ENCODE peak calls at places on chromosomes 5 and 9, in nine cellular contexts. O, B, W, T, Z, L, X, D and P are unnamed samples.

GRCh38 chr9:126057869-126058467 is 268.7 kb upstream of the MVB12B start:
- DNase-seq in L (no peak), O (no peak), X (no peak), T (no peak), B (no peak), D (no peak), Z (no peak), W (no peak), P (no peak)

GRCh38 chr9:89533396-89534187 is 35.7 kb upstream of the SEMA4D start:
- DNase-seq in L (no peak), D (no peak), T (no peak), B (no peak), X (no peak), W (no peak), Z (no peak), O (no peak), P (no peak)

GRCh38 chr9:14315754-14316573 is 2.0 kb upstream of the NFIB start:
- DNase-seq in B (no peak), O (no peak), W (no peak), X (no peak), T (peak), L (peak), D (peak), Z (peak), P (no peak)

GRCh38 chr9:8858250-8859161 is 1058.9 kb upstream of the DMAC1 start:
- DNase-seq in D (no peak), Z (no peak), X (no peak), T (no peak), O (no peak), L (no peak), W (no peak), B (no peak), P (no peak)

GRCh38 chr5:110542949-110543348 is 183.5 kb downstream of the TMEM232 start:
- DNase-seq in D (no peak), O (no peak), W (no peak), Z (no peak), T (no peak), B (no peak), X (no peak), L (no peak), P (no peak)

GRCh38 chr5:36815871-36816270 is 60.7 kb upstream of the NIPBL start:
- DNase-seq in B (no peak), W (no peak), T (no peak), D (no peak), L (no peak), X (no peak), Z (no peak), O (no peak), P (no peak)

GRCh38 chr5:129899454-129899853 is 4.8 kb upstream of the CHSY3 start:
- DNase-seq in L (no peak), O (no peak), D (no peak), W (no peak), X (no peak), T (no peak), B (peak), Z (no peak), P (no peak)

GRCh38 chr5:137606401-137606800 is 107.3 kb upstream of the SPOCK1 start:
- DNase-seq in T (no peak), D (no peak), L (no peak), O (no peak), B (no peak), Z (no peak), X (no peak), W (no peak), P (no peak)

GRCh38 chr9:137097761-137098462 is 11.1 kb downstream of the MAN1B1 start:
- DNase-seq in X (no peak), T (no peak), D (no peak), L (no peak), B (no peak), W (no peak), O (no peak), Z (no peak), P (no peak)

GRCh38 chr5:170451764-170452365 is 52.0 kb upstream of the KCNIP1 start:
- DNase-seq in O (no peak), Z (no peak), B (no peak), D (no peak), X (no peak), T (no peak), L (no peak), W (no peak), P (no peak)